ENCODE peak calls at places on chromosomes 12 and 14, in nine cellular contexts. B is esophagus muscularis mucosa; Z is psoas muscle; M is neural progenitor cell; Y is adipocyte; I is CD8-positive, alpha-beta memory T cell; L is suprapubic skin; X is stomach; P is ovary. S is an unnamed sample. For H3K4me1, the result is how much of the 10 kb centered on the place peaks cover.

GRCh38 chr14:91649930-91650329 is 82.0 kb downstream of the CATSPERB start:
- DNase-seq in Y (peak), Z (no peak), L (no peak), I (peak), X (no peak), M (peak), P (no peak), B (no peak), S (no peak)

GRCh38 chr12:79650440-79650839 is 40.3 kb downstream of the PAWR start:
- DNase-seq in X (no peak), M (no peak), I (no peak), B (no peak), Y (no peak), Z (no peak), P (no peak), L (no peak), S (no peak)

GRCh38 chr14:103496776-103497175 is 25.9 kb downstream of the CKB start:
- DNase-seq in P (no peak), M (no peak), B (no peak), Z (no peak), I (no peak), L (peak), X (no peak), Y (peak), S (no peak)

GRCh38 chr14:29741909-29742401 is 185.7 kb downstream of the PRKD1 start:
- DNase-seq in M (no peak), B (no peak), X (no peak), L (no peak), P (peak), Z (no peak), Y (peak), I (no peak), S (no peak)

GRCh38 chr14:65035049-65035448 is 48.4 kb downstream of the FNTB start:
- DNase-seq in Z (no peak), X (peak), P (peak), I (no peak), B (no peak), Y (no peak), M (no peak), L (no peak), S (no peak)

GRCh38 chr12:93638095-93638494 is 39.1 kb upstream of the CRADD start:
- DNase-seq in P (no peak), L (no peak), B (no peak), Z (no peak), I (no peak), Y (no peak), M (no peak), X (no peak), S (no peak)

GRCh38 chr14:95290769-95291440 is 28.8 kb downstream of the CLMN start:
- DNase-seq in B (no peak), L (peak), I (no peak), M (no peak), P (no peak), Y (no peak), Z (peak), X (peak), S (no peak)

GRCh38 chr14:23538785-23539184 is 12.8 kb downstream of the ZFHX2 start:
- DNase-seq in X (no peak), I (no peak), Y (peak), L (no peak), M (peak), P (no peak), B (no peak), Z (no peak), S (no peak)

GRCh38 chr12:116535241-116535640 is 23.9 kb upstream of the MAP1LC3B2 start:
- DNase-seq in M (no peak), L (no peak), Y (no peak), I (no peak), B (no peak), X (no peak), Z (no peak), P (no peak), S (no peak)

GRCh38 chr14:104393199-104393897 is 186.2 kb upstream of the C14orf180 start:
- DNase-seq in Y (no peak), B (no peak), Z (no peak), M (no peak), X (peak), I (no peak), L (peak), P (peak), S (peak)

GRCh38 chr14:102539544-102540309 is 30.2 kb upstream of the ANKRD9 start:
- DNase-seq in I (no peak), Z (no peak), P (peak), X (no peak), Y (peak), B (no peak), M (no peak), L (no peak), S (no peak)

GRCh38 chr14:24058260-24058950 is 6.6 kb downstream of the CARMIL3 start:
- DNase-seq in P (peak), Z (peak), M (peak), X (peak), L (no peak), B (peak), Y (peak), I (peak), S (peak)

GRCh38 chr12:66879392-66879791 is 200.5 kb upstream of the GRIP1 start:
- DNase-seq in L (no peak), P (no peak), Y (no peak), I (no peak), Z (no peak), M (no peak), X (no peak), B (no peak), S (no peak)

GRCh38 chr12:78038986-78039385 is 208.3 kb downstream of the NAV3 start:
- DNase-seq in Z (no peak), M (no peak), X (no peak), B (no peak), P (no peak), I (no peak), Y (no peak), L (no peak), S (no peak)

GRCh38 chr14:71056168-71056567 is 148.9 kb downstream of the PCNX1 start:
- DNase-seq in P (no peak), I (no peak), L (no peak), B (no peak), Z (no peak), M (no peak), Y (peak), X (no peak), S (no peak)

GRCh38 chr12:47387991-47388390 is 308.2 kb upstream of the AMIGO2 start:
- DNase-seq in Z (no peak), X (no peak), Y (no peak), M (no peak), B (no peak), L (no peak), P (no peak), I (no peak), S (no peak)

GRCh38 chr12:99767809-99768208 is 120.3 kb downstream of the GARIN6 start:
- DNase-seq in M (no peak), Y (peak), I (no peak), X (no peak), B (no peak), L (no peak), Z (no peak), P (no peak), S (no peak)

GRCh38 chr12:65640489-65640901 is 183.8 kb upstream of the HMGA2 start:
- DNase-seq in Y (no peak), B (no peak), Z (no peak), X (no peak), L (peak), M (no peak), I (no peak), P (no peak), S (no peak)

GRCh38 chr12:132848521-132848920 is 19.9 kb upstream of the GOLGA3 start:
- DNase-seq in X (no peak), Z (no peak), M (no peak), P (no peak), Y (no peak), B (no peak), I (no peak), L (no peak), S (no peak)

GRCh38 chr14:50061664-50062437 is 54.5 kb downstream of the VCPKMT start:
- DNase-seq in Z (no peak), I (peak), X (peak), Y (peak), M (no peak), P (no peak), L (no peak), B (no peak), S (no peak)

GRCh38 chr14:65439117-65439516 is 26.6 kb downstream of the FUT8 start:
- DNase-seq in L (no peak), P (no peak), M (no peak), B (no peak), Y (no peak), I (no peak), X (no peak), Z (no peak), S (no peak)

GRCh38 chr14:74462993-74463392 is 30.1 kb downstream of the NPC2 start:
- DNase-seq in L (no peak), Y (no peak), M (no peak), I (no peak), B (no peak), Z (no peak), P (no peak), X (no peak), S (no peak)

GRCh38 chr12:132847363-132848356 is 19.0 kb upstream of the GOLGA3 start:
- DNase-seq in I (no peak), B (no peak), L (no peak), Z (no peak), X (no peak), P (no peak), Y (no peak), M (no peak), S (no peak)

GRCh38 chr12:74170645-74171477 is 366.8 kb upstream of the ATXN7L3B start:
- DNase-seq in P (no peak), Y (no peak), M (no peak), B (no peak), I (no peak), Z (no peak), X (no peak), L (peak), S (peak)

GRCh38 chr14:69460093-69460701 is 24.3 kb upstream of the PLEKHD1 start:
- DNase-seq in L (no peak), I (peak), Z (peak), X (peak), P (peak), B (no peak), M (peak), Y (peak), S (peak)

GRCh38 chr12:11615481-11615880 is 34.0 kb upstream of the ETV6 start:
- DNase-seq in X (no peak), B (no peak), L (no peak), I (no peak), P (no peak), Z (no peak), Y (no peak), M (no peak), S (no peak)

GRCh38 chr12:103667129-103667528 is 80.1 kb downstream of the STAB2 start:
- DNase-seq in Y (no peak), Z (no peak), M (no peak), I (no peak), X (no peak), L (no peak), B (no peak), P (no peak), S (no peak)

GRCh38 chr14:67539116-67539515 is 6.0 kb downstream of the PLEKHH1 start:
- DNase-seq in L (peak), Y (no peak), Z (no peak), B (no peak), I (no peak), P (no peak), X (no peak), M (peak), S (peak)

GRCh38 chr14:50871223-50871622 is 630 bp upstream of the ABHD12B start:
- DNase-seq in X (no peak), Y (no peak), P (no peak), M (no peak), I (no peak), Z (no peak), B (no peak), L (no peak), S (no peak)

GRCh38 chr14:35088514-35088913 is 33.3 kb downstream of the PPP2R3C start:
- DNase-seq in B (no peak), P (no peak), Z (no peak), X (no peak), M (no peak), L (no peak), I (no peak), Y (no peak), S (no peak)

GRCh38 chr12:3728686-3729085 is 24.2 kb downstream of the CRACR2A start:
- DNase-seq in Y (no peak), M (no peak), L (no peak), P (no peak), Z (no peak), I (peak), X (peak), B (no peak), S (no peak)
- H3K4me1 ChIP-seq in Y (under half), M (under half), L (under half), P (under half), Z (under half), I (under half), X (under half), B (under half), S (under half)

GRCh38 chr12:110744176-110744575 is 1.5 kb upstream of the PPP1CC start:
- DNase-seq in P (no peak), I (no peak), M (peak), Y (peak), L (no peak), B (no peak), X (no peak), Z (no peak), S (peak)
- H3K4me3 ChIP-seq in P (no peak), I (no peak), M (peak), Y (peak), L (peak), B (peak), X (no peak), Z (peak), S (no peak)

DNA sequence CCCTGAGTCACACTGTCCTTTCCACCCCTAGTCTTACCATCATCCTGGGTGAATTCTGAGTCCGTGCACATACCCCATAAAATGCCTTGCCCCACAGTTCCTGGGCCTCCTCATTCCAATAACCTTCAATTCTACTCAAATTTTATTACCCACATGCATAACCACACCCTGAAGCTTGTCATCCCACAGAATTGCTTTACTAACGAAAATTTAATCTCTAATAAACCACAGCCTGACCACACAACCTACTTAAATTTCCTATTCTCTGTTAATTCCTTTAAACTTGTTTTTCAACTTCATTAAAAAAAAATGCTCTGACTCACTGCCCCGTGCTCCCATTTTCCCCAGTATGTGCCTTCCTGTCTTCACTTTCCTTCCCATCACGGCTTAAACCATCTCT is 205.9 kb downstream of the PHLDA1 start:
- DNase-seq in B (no peak), M (no peak), X (no peak), Y (no peak), P (no peak), Z (no peak), L (no peak), I (no peak), S (no peak)
- H3K4me1 ChIP-seq in B (under half), M (under half), X (under half), Y (under half), P (under half), Z (under half), L (under half), I (under half), S (under half)

GRCh38 chr14:60171690-60172089 is 6.5 kb upstream of the DHRS7 start:
- DNase-seq in M (no peak), Y (no peak), Z (no peak), P (no peak), L (no peak), I (no peak), X (no peak), B (no peak), S (no peak)

GRCh38 chr14:60166144-60166543 is 946 bp upstream of the DHRS7 start:
- DNase-seq in X (no peak), M (no peak), L (no peak), B (no peak), Y (peak), I (peak), P (no peak), Z (no peak), S (no peak)

GRCh38 chr14:60168841-60169240 is 3.6 kb upstream of the DHRS7 start:
- DNase-seq in Z (no peak), X (no peak), P (no peak), Y (no peak), L (no peak), M (no peak), I (no peak), B (no peak), S (no peak)

GRCh38 chr14:60170948-60171347 is 5.8 kb upstream of the DHRS7 start:
- DNase-seq in P (no peak), X (no peak), Z (no peak), I (no peak), B (no peak), Y (no peak), M (no peak), L (no peak), S (no peak)

DNA sequence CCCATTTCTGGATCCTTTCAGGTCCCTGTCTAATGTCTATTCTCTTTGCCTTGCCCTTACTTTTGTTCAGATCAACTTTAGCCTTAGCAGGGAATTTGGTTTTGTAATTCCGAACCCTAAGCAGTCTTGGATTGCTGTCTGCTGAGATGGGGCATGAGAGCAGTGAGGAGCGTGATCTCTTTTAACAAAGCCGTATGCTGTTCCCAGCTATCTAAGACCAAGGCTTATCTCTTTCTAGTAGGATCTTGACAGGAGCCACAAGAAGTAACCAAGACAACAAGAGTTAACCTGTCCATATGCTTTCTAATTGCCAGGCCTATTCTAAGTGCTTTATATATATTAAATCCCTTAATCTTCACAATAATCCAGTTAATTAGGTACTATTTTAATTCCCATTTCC is 4.5 kb upstream of the DHRS7 start:
- DNase-seq in Y (no peak), P (no peak), X (no peak), M (no peak), L (no peak), B (no peak), Z (no peak), I (no peak), S (no peak)
- H3K4me3 ChIP-seq in Y (no peak), P (no peak), X (no peak), M (no peak), L (no peak), B (no peak), Z (no peak), I (no peak), S (no peak)

GRCh38 chr12:83690465-83690864 is 1003.8 kb downstream of the TMTC2 start:
- DNase-seq in L (no peak), B (no peak), Z (no peak), Y (no peak), X (no peak), P (no peak), I (no peak), M (no peak), S (no peak)
- H3K4me1 ChIP-seq in L (under half), B (under half), Z (under half), Y (under half), X (under half), P (under half), I (under half), M (under half), S (under half)

GRCh38 chr12:45051490-45052105 is 699 bp upstream of the DBX2 start:
- DNase-seq in I (no peak), Z (no peak), B (no peak), Y (peak), P (no peak), L (no peak), X (no peak), M (peak), S (no peak)

GRCh38 chr12:45050331-45050750 is 558 bp downstream of the DBX2 start:
- DNase-seq in Z (no peak), L (no peak), P (no peak), I (no peak), B (no peak), M (peak), Y (no peak), X (no peak), S (no peak)

GRCh38 chr12:45049912-45050318 is 984 bp downstream of the DBX2 start:
- DNase-seq in I (no peak), X (no peak), M (peak), P (no peak), L (no peak), B (no peak), Y (no peak), Z (no peak), S (no peak)

GRCh38 chr12:45050751-45051489 is at the start of gene DBX2:
- DNase-seq in P (no peak), X (no peak), Y (peak), Z (no peak), I (no peak), B (no peak), M (peak), L (no peak), S (no peak)
- H3K4me3 ChIP-seq in P (no peak), X (peak), Y (peak), Z (peak), I (no peak), B (peak), M (peak), L (peak), S (peak)

GRCh38 chr14:83535396-83535906 is 1994.5 kb upstream of the FLRT2 start:
- DNase-seq in B (no peak), I (no peak), Z (no peak), L (no peak), Y (no peak), X (no peak), P (no peak), M (no peak), S (no peak)
- H3K4me1 ChIP-seq in B (under half), I (under half), Z (under half), L (under half), Y (under half), X (under half), P (under half), M (under half), S (under half)

DNA sequence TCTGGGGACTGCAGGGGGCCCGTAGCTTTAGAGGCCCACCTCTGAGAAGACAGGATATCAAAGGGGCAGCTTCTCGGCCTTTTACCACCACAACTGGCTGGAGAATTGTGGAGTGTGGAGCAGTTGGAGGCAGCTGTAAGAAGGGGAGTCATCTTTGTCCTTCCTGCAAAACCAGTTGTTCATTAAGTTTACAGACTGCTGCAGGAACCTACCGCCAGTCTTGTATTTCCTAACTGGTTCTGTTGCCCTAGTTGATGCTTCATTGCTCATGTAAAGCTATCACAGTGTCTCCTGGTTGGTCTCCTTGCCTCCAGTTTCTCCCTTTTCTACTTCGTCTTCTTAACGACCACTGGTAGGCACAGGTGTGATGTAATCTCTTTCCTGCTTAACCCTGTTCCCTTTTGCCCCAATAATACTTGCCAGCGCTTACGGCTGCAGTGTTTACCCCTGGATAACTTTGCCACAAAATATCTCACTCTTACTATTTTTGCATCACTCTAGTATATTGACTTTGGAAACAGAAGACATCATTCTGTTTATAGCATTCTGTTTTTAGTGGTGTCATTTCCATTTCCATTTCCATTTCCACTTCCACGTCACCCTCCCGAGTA is 11.9 kb downstream of the ESPL1 start:
- DNase-seq in Z (no peak), I (no peak), X (no peak), M (no peak), B (no peak), L (no peak), P (no peak), Y (no peak), S (no peak)
- H3K4me3 ChIP-seq in Z (no peak), I (no peak), X (no peak), M (no peak), B (no peak), L (no peak), P (no peak), Y (no peak), S (no peak)

GRCh38 chr14:100668352-100668751 is 58.3 kb upstream of the DLK1 start:
- DNase-seq in L (no peak), P (peak), Y (no peak), I (no peak), M (no peak), Z (peak), B (no peak), X (no peak), S (no peak)
- H3K4me1 ChIP-seq in L (under half), P (under half), Y (under half), I (under half), M (under half), Z (under half), B (under half), X (under half), S (under half)